ENCODE peak calls at places on chromosomes 1 and 21, in six cellular contexts. Z is HEK293T, P is NCI-H2081 treated with DMSO at 0.1 percent for 48 hours, I is activated T-cell treated with anti-CD3 and anti-CD28 coated beads for 1 hour, K is lower leg skin, A is AG08396. C is an unnamed sample.

GRCh38 chr1:94827434-94827833 is 7.3 kb downstream of the SLC44A3 start:
- DNase-seq in Z (no peak), P (no peak), I (no peak), K (no peak), A (no peak), C (no peak)

GRCh38 chr1:12031039-12031980 is 12.0 kb downstream of the MIIP start:
- DNase-seq in Z (peak), P (no peak), I (peak), K (no peak), A (peak), C (peak)

GRCh38 chr1:42214447-42214871 is 49.9 kb upstream of the GUCA2A start:
- DNase-seq in Z (no peak), P (no peak), I (no peak), K (no peak), A (peak), C (no peak)

GRCh38 chr1:92482404-92482664 is 4.4 kb downstream of the GFI1 start:
- DNase-seq in Z (no peak), P (no peak), I (no peak), K (no peak), A (no peak), C (no peak)

GRCh38 chr1:24437631-24438396 is 22.2 kb downstream of the NIPAL3 start:
- DNase-seq in Z (no peak), P (no peak), I (no peak), K (peak), A (no peak), C (no peak)

GRCh38 chr1:155892801-155893200 is 18.3 kb downstream of the RIT1 start:
- DNase-seq in Z (no peak), P (no peak), I (no peak), K (no peak), A (peak), C (peak)

GRCh38 chr1:84497631-84498278 is 8.4 kb upstream of the SPATA1 start:
- DNase-seq in Z (no peak), P (no peak), I (no peak), K (no peak), A (no peak), C (no peak)

GRCh38 chr21:43302769-43303168 is 124.2 kb downstream of the SIK1 start:
- DNase-seq in Z (no peak), P (no peak), I (no peak), K (no peak), A (no peak), C (no peak)

GRCh38 chr1:204377800-204378608 is 18.3 kb upstream of the PLEKHA6 start:
- DNase-seq in Z (peak), P (no peak), I (peak), K (no peak), A (peak), C (peak)

GRCh38 chr1:229209816-229210215 is 61.1 kb upstream of the RAB4A start:
- DNase-seq in Z (no peak), P (no peak), I (no peak), K (no peak), A (no peak), C (no peak)

GRCh38 chr1:227899141-227899819 is 48.5 kb downstream of the WNT9A start:
- DNase-seq in Z (no peak), P (no peak), I (no peak), K (no peak), A (no peak), C (no peak)

GRCh38 chr1:53369034-53369750 is 41.3 kb upstream of the LRP8 start:
- DNase-seq in Z (no peak), P (no peak), I (no peak), K (no peak), A (no peak), C (no peak)

GRCh38 chr1:55767171-55767570 is 552.0 kb upstream of the USP24 start:
- DNase-seq in Z (no peak), P (no peak), I (no peak), K (no peak), A (no peak), C (no peak)

GRCh38 chr1:229266269-229266668 is 4.6 kb upstream of the RAB4A start:
- DNase-seq in Z (no peak), P (no peak), I (no peak), K (no peak), A (no peak), C (no peak)

GRCh38 chr1:227959325-227959860 is 11.7 kb upstream of the WNT9A start:
- DNase-seq in Z (no peak), P (no peak), I (no peak), K (no peak), A (no peak), C (no peak)

GRCh38 chr21:45867671-45868081 is 113.9 kb upstream of the COL6A1 start:
- DNase-seq in Z (no peak), P (no peak), I (no peak), K (no peak), A (no peak), C (no peak)

GRCh38 chr1:101128211-101128727 is 102.7 kb upstream of the DPH5 start:
- DNase-seq in Z (no peak), P (no peak), I (no peak), K (no peak), A (no peak), C (no peak)